ENCODE peak calls at places on chromosomes 2 and 18, in four cellular contexts. W is heart right ventricle, E is PC-3, N is kidney epithelial cell. V is an unnamed sample.

GRCh38 chr18:23745366-23745765 is 56.1 kb downstream of the LAMA3 start:
- DNase-seq in W (no peak), E (no peak), N (no peak), V (no peak)

GRCh38 chr2:227872676-227873075 is 1.2 kb downstream of the DAW1 start:
- DNase-seq in W (no peak), E (no peak), N (no peak), V (no peak)

GRCh38 chr2:84919885-84920580 is 14.6 kb downstream of the TMSB10 start:
- DNase-seq in W (peak; percentile 62), E (peak; percentile 97), N (peak; percentile 84), V (peak; percentile 97)

GRCh38 chr18:68262697-68263293 is 452.1 kb downstream of the TMX3 start:
- DNase-seq in W (no peak), E (peak; percentile 88), N (peak; percentile 19), V (peak; percentile 81)

GRCh38 chr2:75429036-75429435 is 131.7 kb downstream of the EVA1A start:
- DNase-seq in W (peak; percentile 6), E (no peak), N (no peak), V (no peak)

GRCh38 chr2:65431417-65432226 is 777 bp downstream of the SPRED2 start:
- DNase-seq in W (peak; percentile 32), E (peak; percentile 31), N (no peak), V (peak; percentile 38)

GRCh38 chr2:188811522-188811921 is 162.7 kb upstream of the COL3A1 start:
- DNase-seq in W (no peak), E (peak; percentile 8), N (no peak), V (peak; percentile 84)

GRCh38 chr2:205456682-205457081 is 225.6 kb upstream of the NRP2 start:
- DNase-seq in W (no peak), E (no peak), N (no peak), V (no peak)

GRCh38 chr2:146392191-146392590 is 1452.6 kb upstream of the ACVR2A start:
- DNase-seq in W (no peak), E (peak; percentile 61), N (no peak), V (peak; percentile 20)

GRCh38 chr2:201201371-201201770 is 18.4 kb downstream of the CASP10 start:
- DNase-seq in W (no peak), E (no peak), N (no peak), V (no peak)

GRCh38 chr18:79576686-79577351 is 102.8 kb upstream of the CTDP1 start:
- DNase-seq in W (peak; percentile 72), E (no peak), N (no peak), V (no peak)

GRCh38 chr2:184154438-184154837 is 443.9 kb upstream of the ZNF804A start:
- DNase-seq in W (no peak), E (peak; percentile 24), N (peak; percentile 41), V (peak; percentile 69)

GRCh38 chr18:77671456-77672167 is 422.0 kb downstream of the GALR1 start:
- DNase-seq in W (no peak), E (no peak), N (no peak), V (no peak)

GRCh38 chr18:67417864-67418523 is 98.5 kb downstream of the DSEL start:
- DNase-seq in W (peak; percentile 7), E (peak; percentile 59), N (no peak), V (peak; percentile 9)

GRCh38 chr2:37917281-37918228 is 7.5 kb upstream of the RMDN2 start:
- DNase-seq in W (no peak), E (no peak), N (no peak), V (peak; percentile 18)

GRCh38 chr18:1541478-1541877 is 636.8 kb downstream of the ADCYAP1 start:
- DNase-seq in W (no peak), E (no peak), N (no peak), V (no peak)

GRCh38 chr2:55771612-55772011 is 78.0 kb upstream of the PNPT1 start:
- DNase-seq in W (no peak), E (peak; percentile 71), N (no peak), V (peak; percentile 55)

GRCh38 chr2:96324716-96325037 is 440 bp upstream of the ITPRIPL1 start:
- DNase-seq in W (no peak), E (no peak), N (no peak), V (no peak)
- H3K4me3 ChIP-seq in W (peak overlapping the region; percentile 71), E (no peak overlapping the region), N (peak overlapping the region; percentile 49), V (no peak overlapping the region)

GRCh38 chr2:42545023-42545713 is 23.3 kb upstream of the MTA3 start:
- DNase-seq in W (no peak), E (no peak), N (no peak), V (no peak)

GRCh38 chr2:42547446-42548295 is 20.8 kb upstream of the MTA3 start:
- DNase-seq in W (no peak), E (no peak), N (no peak), V (no peak)

GRCh38 chr2:42550870-42551269 is 17.6 kb upstream of the MTA3 start:
- DNase-seq in W (no peak), E (no peak), N (no peak), V (no peak)

GRCh38 chr2:42545714-42546390 is 22.6 kb upstream of the MTA3 start:
- DNase-seq in W (no peak), E (no peak), N (no peak), V (no peak)

GRCh38 chr2:42547014-42547413 is 21.4 kb upstream of the MTA3 start:
- DNase-seq in W (no peak), E (no peak), N (no peak), V (no peak)
- H3K4me3 ChIP-seq in W (no peak overlapping the region), E (no peak overlapping the region), N (no peak overlapping the region), V (no peak overlapping the region)

DNA sequence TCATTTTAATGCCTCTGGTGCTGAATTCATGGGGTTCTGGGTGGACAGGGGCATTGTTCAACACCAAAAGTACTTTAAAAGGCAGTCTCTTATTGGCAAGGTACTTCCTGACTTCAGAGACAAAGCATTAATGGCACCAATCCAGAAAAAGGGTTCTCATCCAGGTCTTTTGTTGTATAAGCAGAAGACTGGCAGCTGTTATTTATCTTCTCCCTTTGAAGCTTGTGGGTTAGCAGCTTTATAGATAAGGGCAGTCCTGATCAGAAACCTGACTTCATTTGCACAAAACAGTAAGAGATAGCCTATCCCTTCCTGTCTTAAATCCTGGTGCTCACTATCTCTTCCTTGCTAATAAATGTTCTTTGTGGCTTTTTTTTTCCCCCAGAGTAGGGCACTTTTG is 68.8 kb downstream of the VPS54 start:
- DNase-seq in W (no peak), E (no peak), N (no peak), V (no peak)
- H3K4me3 ChIP-seq in W (no peak overlapping the region), E (no peak overlapping the region), N (no peak overlapping the region), V (no peak overlapping the region)

GRCh38 chr2:70522627-70523026 is 31.0 kb downstream of the TGFA start:
- DNase-seq in W (no peak), E (no peak), N (no peak), V (no peak)

GRCh38 chr2:70523672-70523995 is 30.0 kb downstream of the TGFA start:
- DNase-seq in W (no peak), E (no peak), N (no peak), V (no peak)

GRCh38 chr2:70525032-70525431 is 28.6 kb downstream of the TGFA start:
- DNase-seq in W (no peak), E (peak; percentile 99), N (peak; percentile 69), V (peak; percentile 88)

GRCh38 chr2:70526126-70526525 is 27.5 kb downstream of the TGFA start:
- DNase-seq in W (no peak), E (no peak), N (no peak), V (no peak)

GRCh38 chr2:70523996-70524965 is 29.3 kb downstream of the TGFA start:
- DNase-seq in W (no peak), E (peak; percentile 99), N (peak; percentile 88), V (peak; percentile 99)
- H3K4me3 ChIP-seq in W (no peak overlapping the region), E (peak overlapping the region; percentile 55), N (no peak overlapping the region), V (no peak overlapping the region)

GRCh38 chr2:101001713-101002561 is at the start of gene RPL31:
- DNase-seq in W (peak; percentile 98), E (peak; percentile 95), N (peak; percentile 93), V (peak; percentile 97)

GRCh38 chr2:101003278-101003775 is 1.2 kb downstream of the RPL31 start:
- DNase-seq in W (no peak), E (no peak), N (no peak), V (peak; percentile 14)

GRCh38 chr2:101004671-101005325 is 2.7 kb downstream of the RPL31 start:
- DNase-seq in W (no peak), E (no peak), N (no peak), V (no peak)

GRCh38 chr2:100999995-101000394 is 2.1 kb upstream of the RPL31 start:
- DNase-seq in W (no peak), E (no peak), N (no peak), V (no peak)

DNA sequence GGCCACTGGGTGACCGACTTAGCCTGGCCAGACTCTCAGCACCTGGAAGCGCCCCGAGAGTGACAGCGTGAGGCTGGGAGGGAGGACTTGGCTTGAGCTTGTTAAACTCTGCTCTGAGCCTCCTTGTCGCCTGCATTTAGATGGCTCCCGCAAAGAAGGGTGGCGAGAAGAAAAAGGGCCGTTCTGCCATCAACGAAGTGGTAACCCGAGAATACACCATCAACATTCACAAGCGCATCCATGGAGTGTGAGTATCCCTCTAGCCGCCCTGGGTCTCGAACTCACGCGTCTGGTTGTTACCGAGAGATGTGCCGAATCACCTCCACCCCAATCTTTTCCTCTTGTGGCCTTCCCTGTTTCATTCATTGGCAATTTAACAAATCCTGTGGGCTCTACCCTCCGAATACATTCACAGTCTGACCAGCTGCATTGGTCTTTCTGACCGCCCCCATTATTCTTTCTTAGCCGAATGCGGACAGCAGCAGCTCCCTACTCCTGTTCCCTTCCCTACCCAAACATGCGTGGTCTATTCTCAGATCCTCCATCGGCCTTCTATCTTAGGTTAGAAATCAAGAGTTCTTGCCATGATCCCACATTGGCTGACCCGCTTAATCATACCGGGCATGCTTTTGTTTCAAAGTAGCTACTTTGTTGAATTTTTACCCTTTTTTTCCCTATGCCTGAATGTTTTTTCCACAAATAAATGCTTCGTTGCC is 631 bp downstream of the RPL31 start:
- DNase-seq in W (no peak), E (peak; percentile 17), N (no peak), V (peak; percentile 15)
- H3K4me3 ChIP-seq in W (peak overlapping the region; percentile 83), E (peak overlapping the region; percentile 98), N (peak overlapping the region; percentile 97), V (peak overlapping the region; percentile 68)

GRCh38 chr2:200048421-200048820 is 93.0 kb downstream of the MAIP1 start:
- DNase-seq in W (no peak), E (no peak), N (no peak), V (no peak)

GRCh38 chr2:200050921-200051620 is 95.7 kb downstream of the MAIP1 start:
- DNase-seq in W (no peak), E (no peak), N (peak; percentile 16), V (no peak)

GRCh38 chr2:200052627-200053026 is 97.2 kb downstream of the MAIP1 start:
- DNase-seq in W (no peak), E (no peak), N (no peak), V (no peak)

GRCh38 chr2:200049086-200049485 is 93.7 kb downstream of the MAIP1 start:
- DNase-seq in W (no peak), E (no peak), N (no peak), V (no peak)

GRCh38 chr2:200051621-200051945 is 96.2 kb downstream of the MAIP1 start:
- DNase-seq in W (no peak), E (no peak), N (no peak), V (peak; percentile 29)
- H3K4me3 ChIP-seq in W (no peak overlapping the region), E (no peak overlapping the region), N (no peak overlapping the region), V (no peak overlapping the region)

GRCh38 chr2:174493549-174494331 is 6.9 kb upstream of the GPR155 start:
- DNase-seq in W (no peak), E (no peak), N (no peak), V (no peak)
- H3K4me3 ChIP-seq in W (no peak overlapping the region), E (no peak overlapping the region), N (no peak overlapping the region), V (no peak overlapping the region)

GRCh38 chr2:176188969-176189665 is 649 bp downstream of the HOXD1 start:
- DNase-seq in W (no peak), E (no peak), N (no peak), V (no peak)
- H3K4me3 ChIP-seq in W (peak overlapping the region; percentile 55), E (peak overlapping the region; percentile 60), N (peak overlapping the region; percentile 82), V (no peak overlapping the region)

GRCh38 chr2:134324942-134325341 is 71.1 kb downstream of the MGAT5 start:
- DNase-seq in W (no peak), E (no peak), N (no peak), V (no peak)
- H3K4me3 ChIP-seq in W (no peak overlapping the region), E (no peak overlapping the region), N (no peak overlapping the region), V (no peak overlapping the region)

V was measured in epithelial cell of esophagus.